ENCODE peak calls at places on chromosomes 11 and 22, in four cellular contexts. G, C, L and Y are unnamed samples.
A peak's percentile ranks its signal among the peaks of the same experiment; 100 is the strongest.

GRCh38 chr11:11555228-11555627 is 66.6 kb downstream of the GALNT18 start:
- DNase-seq in L (peak; percentile 2), C (no peak), G (no peak), Y (no peak)

GRCh38 chr11:67138922-67139321 is 19.9 kb downstream of the KDM2A start:
- DNase-seq in C (no peak), L (no peak), G (no peak), Y (no peak)

GRCh38 chr11:23112987-23113886 is 253.0 kb upstream of the CCDC179 start:
- DNase-seq in G (peak; percentile 85), C (no peak), L (peak; percentile 41), Y (peak; percentile 74)

GRCh38 chr11:5042091-5042490 is 4.2 kb upstream of the OR52J3 start:
- DNase-seq in C (no peak), G (no peak), L (no peak), Y (no peak)

GRCh38 chr11:59292611-59293010 is 66.1 kb upstream of the OR5AN1 start:
- DNase-seq in L (no peak), G (peak; percentile 64), C (no peak), Y (no peak)

GRCh38 chr11:116829525-116830183 is at the start of gene APOC3:
- DNase-seq in L (no peak), G (no peak), C (no peak), Y (no peak)

GRCh38 chr11:48095779-48096470 is 115.6 kb downstream of the PTPRJ start:
- DNase-seq in G (no peak), C (no peak), L (no peak), Y (peak; percentile 40)

GRCh38 chr22:44143596-44143995 is 37.1 kb upstream of the PARVG start:
- DNase-seq in G (no peak), L (no peak), C (no peak), Y (no peak)

GRCh38 chr11:125342281-125342980 is 153.6 kb downstream of the FEZ1 start:
- DNase-seq in C (no peak), G (no peak), L (no peak), Y (no peak)

GRCh38 chr11:98711011-98711410 is 309.7 kb upstream of the CNTN5 start:
- DNase-seq in L (peak; percentile 2), G (no peak), C (no peak), Y (no peak)

GRCh38 chr11:4211991-4212390 is 117.4 kb downstream of the RRM1 start:
- DNase-seq in L (no peak), C (no peak), G (no peak), Y (no peak)

GRCh38 chr11:111698852-111699559 is 67.2 kb downstream of the PPP2R1B start:
- DNase-seq in G (no peak), C (no peak), L (no peak), Y (no peak)

GRCh38 chr11:132886335-132886734 is 646.0 kb downstream of the OPCML start:
- DNase-seq in L (peak; percentile 80), C (no peak), G (no peak), Y (no peak)

GRCh38 chr11:96280444-96280843 is 62.6 kb downstream of the MAML2 start:
- DNase-seq in C (no peak), L (no peak), G (no peak), Y (no peak)

GRCh38 chr22:23300476-23300875 is 120.2 kb downstream of the BCR start:
- DNase-seq in G (no peak), L (no peak), C (no peak), Y (no peak)

GRCh38 chr11:44760917-44761545 is 34.3 kb downstream of the TSPAN18 start:
- DNase-seq in C (no peak), L (peak; percentile 91), G (peak; percentile 60), Y (peak; percentile 53)

GRCh38 chr22:26325641-26326040 is 103.4 kb upstream of the ASPHD2 start:
- DNase-seq in L (no peak), C (no peak), G (no peak), Y (no peak)

GRCh38 chr11:13680501-13681264 is 12.2 kb downstream of the FAR1 start:
- DNase-seq in C (no peak), G (no peak), L (no peak), Y (peak; percentile 57)

GRCh38 chr11:61967924-61968757 is 707 bp upstream of the FTH1 start:
- DNase-seq in C (peak; percentile 56), L (no peak), G (peak; percentile 38), Y (peak; percentile 79)

GRCh38 chr11:36774603-36775002 is 176.6 kb upstream of the RAG2 start:
- DNase-seq in G (peak; percentile 49), C (no peak), L (peak; percentile 32), Y (no peak)

GRCh38 chr22:30092686-30093085 is 12.4 kb downstream of the HORMAD2 start:
- DNase-seq in C (no peak), L (no peak), G (no peak), Y (no peak)

GRCh38 chr22:30086496-30086895 is 6.2 kb downstream of the HORMAD2 start:
- DNase-seq in G (no peak), L (no peak), C (no peak), Y (no peak)

GRCh38 chr22:30088468-30088867 is 8.2 kb downstream of the HORMAD2 start:
- DNase-seq in L (no peak), C (no peak), G (no peak), Y (no peak)

GRCh38 chr22:30089655-30089974 is 9.4 kb downstream of the HORMAD2 start:
- DNase-seq in G (no peak), C (no peak), L (no peak), Y (no peak)

DNA sequence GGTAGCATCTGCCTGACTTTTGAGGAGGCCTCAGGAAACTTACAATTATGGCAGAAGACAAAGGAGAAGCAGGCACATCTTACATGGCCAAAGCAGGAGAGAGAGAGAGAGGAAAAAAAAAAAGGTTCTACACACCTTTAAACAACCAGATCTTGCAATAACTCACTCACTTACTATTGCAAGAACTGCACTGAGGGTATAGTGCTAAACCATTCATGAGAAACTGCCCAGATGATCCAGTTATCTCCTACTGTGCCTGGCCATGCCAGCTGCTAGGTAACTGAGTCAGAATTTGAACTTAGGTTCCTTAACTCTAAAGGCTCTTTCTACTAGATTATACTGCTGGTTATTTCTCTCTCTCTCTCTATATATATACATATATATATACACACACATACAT is 7.3 kb downstream of the HORMAD2 start:
- DNase-seq in L (no peak), G (no peak), C (no peak), Y (no peak)
- H3K27ac ChIP-seq in L (peak overlapping the region; percentile 37), G (peak overlapping the region; percentile 2), C (no peak overlapping the region), Y (no peak overlapping the region)

DNA sequence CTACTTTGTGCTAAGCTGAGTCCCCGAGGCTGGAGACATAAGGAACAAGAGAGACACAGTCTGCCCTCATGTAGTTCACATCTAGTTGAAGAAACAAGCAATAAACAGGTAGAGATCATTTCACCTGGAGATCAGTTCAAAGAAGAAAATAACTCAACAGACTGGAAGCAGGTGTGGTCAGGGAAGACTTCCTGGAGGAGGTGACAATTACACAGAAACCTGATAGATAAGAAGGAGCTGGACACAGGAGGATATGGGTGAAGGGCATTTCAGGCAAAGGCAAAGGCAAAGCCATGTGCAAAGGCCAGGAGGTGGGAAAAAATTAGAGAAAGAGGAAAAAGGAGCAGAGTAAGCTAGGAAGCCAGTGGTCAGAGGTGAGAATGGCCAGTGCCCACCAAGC is 115.6 kb downstream of the MN1 start:
- DNase-seq in L (no peak), C (no peak), G (no peak), Y (no peak)
- H3K27ac ChIP-seq in L (peak overlapping the region; percentile 41), C (no peak overlapping the region), G (no peak overlapping the region), Y (no peak overlapping the region)

DNA sequence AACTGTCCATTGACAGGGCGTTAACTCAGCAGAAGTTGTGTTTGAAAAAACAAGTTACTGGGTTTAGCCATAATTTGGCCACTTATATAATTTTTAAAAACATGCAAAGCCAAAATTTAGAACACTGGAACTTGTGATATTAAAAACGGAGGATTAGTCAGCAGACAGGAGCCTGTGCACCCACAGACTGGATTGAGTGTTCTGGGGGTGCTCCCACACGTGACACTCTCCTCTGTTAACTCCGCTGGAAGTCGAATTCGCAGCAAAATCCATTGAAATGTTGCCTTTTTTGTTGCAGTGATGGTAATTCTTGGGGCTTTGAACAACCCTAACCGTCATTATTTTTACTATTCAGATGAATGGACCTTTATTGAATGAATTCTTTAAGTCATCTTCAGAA is 269.8 kb downstream of the DDX10 start:
- DNase-seq in C (no peak), L (no peak), G (no peak), Y (no peak)
- H3K27ac ChIP-seq in C (no peak overlapping the region), L (no peak overlapping the region), G (no peak overlapping the region), Y (no peak overlapping the region)

GRCh38 chr22:17675584-17675983 is 37.0 kb downstream of the BCL2L13 start:
- DNase-seq in C (no peak), L (no peak), G (no peak), Y (no peak)
- H3K27ac ChIP-seq in C (no peak overlapping the region), L (no peak overlapping the region), G (no peak overlapping the region), Y (no peak overlapping the region)

GRCh38 chr11:69941546-69942332 is 122.5 kb upstream of the FGF3 start:
- DNase-seq in G (no peak), C (no peak), L (no peak), Y (no peak)

GRCh38 chr11:69938206-69938605 is 119.0 kb upstream of the FGF3 start:
- DNase-seq in L (no peak), C (no peak), G (no peak), Y (no peak)

GRCh38 chr11:69942333-69942820 is 123.2 kb upstream of the FGF3 start:
- DNase-seq in G (no peak), C (no peak), L (no peak), Y (no peak)

GRCh38 chr11:69940246-69940610 is 121.0 kb upstream of the FGF3 start:
- DNase-seq in C (no peak), G (no peak), L (no peak), Y (no peak)

GRCh38 chr11:69939551-69940245 is 120.5 kb upstream of the FGF3 start:
- DNase-seq in G (no peak), L (peak; percentile 70), C (no peak), Y (no peak)
- H3K27ac ChIP-seq in G (no peak overlapping the region), L (no peak overlapping the region), C (no peak overlapping the region), Y (no peak overlapping the region)

DNA sequence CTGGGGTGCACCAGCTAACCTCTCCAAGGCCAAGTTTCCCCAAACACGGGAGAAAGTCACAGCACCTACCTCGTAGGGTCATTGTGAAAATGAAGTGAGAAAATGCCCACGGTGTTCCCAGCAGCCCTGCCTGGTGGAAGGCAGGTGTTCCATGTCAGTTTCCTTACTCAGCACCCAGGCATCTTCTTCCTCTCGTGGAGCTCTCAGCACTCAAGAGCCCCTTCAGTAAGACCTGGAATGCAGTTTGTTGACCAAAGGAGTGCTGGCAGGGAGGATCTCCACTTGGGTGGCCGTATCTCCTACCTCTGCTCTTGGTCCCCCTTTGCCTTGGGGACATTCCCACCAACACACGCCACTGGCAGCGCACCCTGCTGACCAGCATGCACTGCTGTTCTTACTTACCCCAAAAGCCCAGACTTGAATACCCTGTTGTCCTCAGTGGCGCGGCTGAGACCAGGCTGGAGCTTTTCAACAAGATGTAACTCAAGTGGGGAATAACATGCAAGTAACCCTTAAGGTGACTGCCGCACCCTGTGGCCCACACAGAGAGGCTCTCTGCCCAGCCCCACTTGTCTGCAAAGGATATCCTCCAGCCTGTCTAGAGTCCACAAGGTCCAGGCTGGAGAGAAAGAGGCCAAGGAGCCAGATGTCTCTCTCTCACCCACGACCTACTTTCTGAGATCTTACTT is 201.2 kb upstream of the TMEM45B start:
- DNase-seq in L (no peak), G (no peak), C (no peak), Y (no peak)
- H3K27ac ChIP-seq in L (no peak overlapping the region), G (no peak overlapping the region), C (no peak overlapping the region), Y (no peak overlapping the region)

GRCh38 chr11:30432177-30432576 is 109.3 kb downstream of the ARL14EP start:
- DNase-seq in G (no peak), L (no peak), C (no peak), Y (no peak)

GRCh38 chr11:30432716-30433115 is 109.8 kb downstream of the ARL14EP start:
- DNase-seq in G (no peak), L (no peak), C (no peak), Y (no peak)

GRCh38 chr11:30433831-30434230 is 110.9 kb downstream of the ARL14EP start:
- DNase-seq in C (no peak), G (no peak), L (no peak), Y (no peak)

GRCh38 chr11:30431127-30431814 is 108.4 kb downstream of the ARL14EP start:
- DNase-seq in C (no peak), G (no peak), L (no peak), Y (no peak)

GRCh38 chr11:30435488-30435887 is 112.6 kb downstream of the ARL14EP start:
- DNase-seq in G (peak; percentile 24), L (no peak), C (no peak), Y (no peak)
- H3K27ac ChIP-seq in G (no peak overlapping the region), L (no peak overlapping the region), C (no peak overlapping the region), Y (no peak overlapping the region)